ENCODE peak calls at places on chromosomes 3 and 15, in five cellular contexts. D, C, O, E and F are unnamed samples. For H3K36me3, the result is how much of the 10 kb centered on the place peaks cover.

GRCh38 chr3:49998326-49998725 is 58.4 kb downstream of the RBM6 start:
- DNase-seq in C (no peak), E (no peak), O (no peak), D (no peak), F (no peak)

GRCh38 chr15:25623708-25624107 is 184.9 kb upstream of the UBE3A start:
- DNase-seq in E (no peak), O (no peak), D (no peak), C (no peak), F (no peak)

GRCh38 chr15:56244811-56245576 is 1.3 kb upstream of the RFX7 start:
- DNase-seq in O (peak), E (no peak), D (no peak), C (peak), F (no peak)

GRCh38 chr3:62134061-62134496 is 239.3 kb downstream of the FEZF2 start:
- DNase-seq in E (no peak), D (peak), O (no peak), C (peak), F (peak)

GRCh38 chr3:110027446-110027845 is 690.1 kb upstream of the DPPA4 start:
- DNase-seq in D (no peak), C (no peak), E (no peak), O (no peak), F (no peak)

GRCh38 chr15:79394231-79394630 is 37.9 kb upstream of the MINAR1 start:
- DNase-seq in C (no peak), D (no peak), E (no peak), O (no peak), F (no peak)

GRCh38 chr3:32686713-32687112 is 1.7 kb downstream of the CNOT10 start:
- DNase-seq in O (no peak), E (no peak), C (no peak), D (no peak), F (no peak)

GRCh38 chr3:16512435-16513140 is 911 bp downstream of the RFTN1 start:
- DNase-seq in C (peak), D (peak), O (peak), E (no peak), F (peak)

GRCh38 chr3:99774467-99774866 is 43.2 kb upstream of the CMSS1 start:
- DNase-seq in E (peak), O (no peak), C (no peak), D (no peak), F (no peak)

GRCh38 chr3:23175361-23176073 is 27.6 kb upstream of the UBE2E2 start:
- DNase-seq in D (no peak), C (no peak), O (no peak), E (no peak), F (no peak)

GRCh38 chr3:150090877-150091276 is 120.2 kb upstream of the PFN2 start:
- DNase-seq in O (no peak), C (no peak), E (no peak), D (no peak), F (no peak)

GRCh38 chr3:50340404-50341329 is at the start of gene RASSF1:
- DNase-seq in O (peak), C (peak), E (no peak), D (peak), F (peak)

GRCh38 chr15:88586401-88587162 is 34.6 kb upstream of the AEN start:
- DNase-seq in C (no peak), E (no peak), D (no peak), O (no peak), F (no peak)

GRCh38 chr3:188529228-188529627 is 375.3 kb downstream of the LPP start:
- DNase-seq in O (no peak), C (no peak), D (no peak), E (no peak), F (no peak)

GRCh38 chr3:64505419-64505818 is 182.4 kb downstream of the ADAMTS9 start:
- DNase-seq in E (no peak), D (no peak), O (no peak), C (no peak), F (no peak)

GRCh38 chr3:57673158-57673557 is 19.7 kb downstream of the DENND6A start:
- DNase-seq in O (no peak), E (no peak), D (no peak), C (no peak), F (no peak)

GRCh38 chr3:24493951-24494615 is 567 bp downstream of the THRB start:
- DNase-seq in E (no peak), D (peak), C (peak), O (no peak), F (peak)

GRCh38 chr15:85494035-85494793 is 113.8 kb downstream of the AKAP13 start:
- DNase-seq in O (no peak), C (no peak), E (peak), D (no peak), F (no peak)

GRCh38 chr3:47378869-47379268 is 2.0 kb upstream of the PTPN23 start:
- DNase-seq in O (no peak), D (no peak), C (no peak), E (no peak), F (no peak)

GRCh38 chr15:40091861-40092415 is 16.7 kb downstream of the BMF start:
- DNase-seq in O (no peak), D (no peak), C (no peak), E (no peak), F (no peak)

GRCh38 chr3:38314767-38315487 is 31.7 kb upstream of the XYLB start:
- DNase-seq in C (no peak), D (no peak), O (no peak), E (no peak), F (no peak)

GRCh38 chr3:41208507-41208906 is 9.2 kb downstream of the CTNNB1 start:
- DNase-seq in D (no peak), C (no peak), O (no peak), E (no peak), F (no peak)

GRCh38 chr3:69409831-69410230 is 23.9 kb upstream of the FRMD4B start:
- DNase-seq in O (no peak), C (no peak), E (no peak), D (no peak), F (no peak)

GRCh38 chr15:69578792-69579587 is 126.4 kb downstream of the RPLP1 start:
- DNase-seq in C (peak), D (peak), E (no peak), O (no peak), F (peak)

GRCh38 chr3:186719945-186720739 is 3.0 kb downstream of the KNG1 start:
- DNase-seq in E (no peak), O (no peak), C (no peak), D (no peak), F (no peak)

GRCh38 chr3:52118156-52118875 is 35.9 kb downstream of the POC1A start:
- DNase-seq in E (no peak), D (no peak), O (no peak), C (no peak), F (no peak)

GRCh38 chr3:137205394-137206060 is 247.7 kb downstream of the IL20RB start:
- DNase-seq in O (no peak), C (no peak), D (no peak), E (no peak), F (no peak)

GRCh38 chr3:18199757-18200156 is 225.4 kb downstream of the SATB1 start:
- DNase-seq in O (no peak), C (no peak), D (no peak), E (no peak), F (no peak)

GRCh38 chr3:177041021-177041729 is 156.1 kb downstream of the TBL1XR1 start:
- DNase-seq in E (no peak), D (peak), O (no peak), C (no peak), F (peak)

GRCh38 chr3:173709026-173709425 is 311.5 kb downstream of the NLGN1 start:
- DNase-seq in O (no peak), E (no peak), C (no peak), D (no peak), F (no peak)

GRCh38 chr15:44595656-44596510 is 58.9 kb downstream of the EIF3J start:
- DNase-seq in C (no peak), O (no peak), E (no peak), D (no peak), F (no peak)
- H3K36me3 ChIP-seq in C (under half), O (under half), E (under half), D (half or more), F (under half)

GRCh38 chr15:90787881-90788280 is 70.7 kb downstream of the BLM start:
- DNase-seq in C (no peak), E (no peak), D (no peak), O (no peak), F (no peak)
- H3K36me3 ChIP-seq in C (under half), E (under half), D (under half), O (under half), F (under half)

GRCh38 chr3:183664913-183665381 is 29.5 kb downstream of the KLHL24 start:
- DNase-seq in O (no peak), D (no peak), E (no peak), C (no peak), F (no peak)

GRCh38 chr3:183662099-183662498 is 26.7 kb downstream of the KLHL24 start:
- DNase-seq in E (no peak), D (no peak), C (no peak), O (no peak), F (no peak)
- H3K36me3 ChIP-seq in E (under half), D (under half), C (under half), O (under half), F (under half)

DNA sequence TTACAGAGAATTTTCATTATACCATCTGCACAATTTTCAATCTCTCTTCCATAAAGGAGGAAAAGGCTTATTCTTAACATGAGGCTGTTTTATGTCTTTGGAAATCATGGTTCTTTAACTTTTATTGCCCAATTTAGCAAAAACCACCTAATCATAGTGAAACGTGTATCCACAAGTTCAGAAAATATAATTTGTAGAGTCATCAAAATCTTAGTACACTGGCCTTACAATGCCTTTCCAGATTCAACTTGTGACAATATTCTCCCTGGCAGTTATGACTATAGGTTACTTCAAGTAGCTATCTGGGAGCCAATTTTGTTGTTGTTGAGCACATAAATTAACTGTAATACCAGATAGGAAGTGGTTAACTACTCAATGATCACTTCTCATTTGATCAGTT is 10.9 kb downstream of the BNIP2 start:
- DNase-seq in D (no peak), E (no peak), O (no peak), C (no peak), F (no peak)
- H3K36me3 ChIP-seq in D (half or more), E (under half), O (half or more), C (under half), F (under half)